ENCODE peak calls at places on chromosomes 1 and 21, in four cellular contexts. One of them, this sample, is unnamed.

GRCh38 chr1:3268281-3268680 is 186.2 kb upstream of the ARHGEF16 start:
- DNase-seq in T-cell: no peak
- DNase-seq in stimulated activated CD8-positive, alpha-beta memory T cell treated with anti-CD3 and anti-CD28 coated beads, Interleukin-7, amount 100 ng/mL, for 1 hour: no peak
- DNase-seq in M059J: no peak
- DNase-seq in this sample: no peak

GRCh38 chr1:153919879-153920852 is 2.6 kb downstream of the GATAD2B start:
- DNase-seq in M059J: peak; percentile 58
- DNase-seq in stimulated activated CD8-positive, alpha-beta memory T cell treated with anti-CD3 and anti-CD28 coated beads, Interleukin-7, amount 100 ng/mL, for 1 hour: no peak
- DNase-seq in T-cell: no peak
- DNase-seq in this sample: peak; percentile 25

GRCh38 chr1:3313579-3313955 is 140.9 kb upstream of the ARHGEF16 start:
- DNase-seq in M059J: peak; percentile 92
- DNase-seq in stimulated activated CD8-positive, alpha-beta memory T cell treated with anti-CD3 and anti-CD28 coated beads, Interleukin-7, amount 100 ng/mL, for 1 hour: no peak
- DNase-seq in T-cell: no peak
- DNase-seq in this sample: peak; percentile 64

GRCh38 chr21:39073717-39074116 is 109.5 kb downstream of the PSMG1 start:
- DNase-seq in stimulated activated CD8-positive, alpha-beta memory T cell treated with anti-CD3 and anti-CD28 coated beads, Interleukin-7, amount 100 ng/mL, for 1 hour: no peak
- DNase-seq in T-cell: no peak
- DNase-seq in M059J: no peak
- DNase-seq in this sample: no peak

GRCh38 chr1:67890862-67891261 is 57.6 kb upstream of the GNG12 start:
- DNase-seq in stimulated activated CD8-positive, alpha-beta memory T cell treated with anti-CD3 and anti-CD28 coated beads, Interleukin-7, amount 100 ng/mL, for 1 hour: no peak
- DNase-seq in T-cell: no peak
- DNase-seq in M059J: no peak
- DNase-seq in this sample: no peak

GRCh38 chr1:175434268-175434860 is 241.8 kb upstream of the KIAA0040 start:
- DNase-seq in M059J: no peak
- DNase-seq in stimulated activated CD8-positive, alpha-beta memory T cell treated with anti-CD3 and anti-CD28 coated beads, Interleukin-7, amount 100 ng/mL, for 1 hour: no peak
- DNase-seq in T-cell: no peak
- DNase-seq in this sample: no peak

GRCh38 chr1:203197625-203198024 is 11.1 kb upstream of the CHI3L1 start:
- DNase-seq in stimulated activated CD8-positive, alpha-beta memory T cell treated with anti-CD3 and anti-CD28 coated beads, Interleukin-7, amount 100 ng/mL, for 1 hour: no peak
- DNase-seq in T-cell: no peak
- DNase-seq in M059J: peak; percentile 91
- DNase-seq in this sample: peak; percentile 94

GRCh38 chr1:207017615-207018559 is 14.7 kb downstream of the C1orf116 start:
- DNase-seq in stimulated activated CD8-positive, alpha-beta memory T cell treated with anti-CD3 and anti-CD28 coated beads, Interleukin-7, amount 100 ng/mL, for 1 hour: no peak
- DNase-seq in M059J: peak; percentile 64
- DNase-seq in T-cell: no peak
- DNase-seq in this sample: peak; percentile 68

GRCh38 chr1:51960262-51960661 is 30.2 kb downstream of the RAB3B start:
- DNase-seq in M059J: no peak
- DNase-seq in stimulated activated CD8-positive, alpha-beta memory T cell treated with anti-CD3 and anti-CD28 coated beads, Interleukin-7, amount 100 ng/mL, for 1 hour: no peak
- DNase-seq in T-cell: no peak
- DNase-seq in this sample: peak; percentile 58

GRCh38 chr1:200558866-200559459 is 61.6 kb downstream of the KIF14 start:
- DNase-seq in M059J: peak; percentile 53
- DNase-seq in T-cell: no peak
- DNase-seq in stimulated activated CD8-positive, alpha-beta memory T cell treated with anti-CD3 and anti-CD28 coated beads, Interleukin-7, amount 100 ng/mL, for 1 hour: no peak
- DNase-seq in this sample: peak; percentile 71

GRCh38 chr21:45481566-45481965 is 60.7 kb downstream of the SLC19A1 start:
- DNase-seq in M059J: no peak
- DNase-seq in T-cell: no peak
- DNase-seq in stimulated activated CD8-positive, alpha-beta memory T cell treated with anti-CD3 and anti-CD28 coated beads, Interleukin-7, amount 100 ng/mL, for 1 hour: no peak
- DNase-seq in this sample: no peak

GRCh38 chr21:35343046-35343816 is 294.1 kb upstream of the RUNX1 start:
- DNase-seq in M059J: peak; percentile 15
- DNase-seq in T-cell: no peak
- DNase-seq in stimulated activated CD8-positive, alpha-beta memory T cell treated with anti-CD3 and anti-CD28 coated beads, Interleukin-7, amount 100 ng/mL, for 1 hour: no peak
- DNase-seq in this sample: no peak

This sample was measured in renal cortical epithelial cell.